ENCODE peak calls at places on chromosomes 16 and 17, in six cellular contexts. M is mesendoderm, H is mesenchymal stem cell, O is IMR-90, Y is H9, Q is neuronal stem cell. F is an unnamed sample.

GRCh38 chr17:2705263-2705662 is 6.3 kb downstream of the CLUH start:
- DNase-seq in O (peak), Q (no peak), Y (no peak), M (no peak), H (peak), F (no peak)

GRCh38 chr16:88522276-88522949 is 47.8 kb upstream of the ZC3H18 start:
- DNase-seq in M (no peak), Q (no peak), H (no peak), O (no peak), Y (no peak), F (no peak)

GRCh38 chr17:74770498-74771318 is 5.4 kb downstream of the NAT9 start:
- DNase-seq in Q (no peak), Y (peak), O (peak), M (peak), H (peak), F (no peak)

GRCh38 chr17:83118071-83118841 is 38.8 kb downstream of the METRNL start:
- DNase-seq in Y (no peak), O (no peak), Q (no peak), M (no peak), H (no peak), F (no peak)

GRCh38 chr17:6413073-6413472 is 21.8 kb downstream of the AIPL1 start:
- DNase-seq in H (peak), Y (no peak), O (peak), M (peak), Q (no peak), F (no peak)

GRCh38 chr16:77273-77806 is 685 bp upstream of the MPG start:
- DNase-seq in H (peak), Y (peak), Q (no peak), M (peak), O (peak), F (peak)

GRCh38 chr16:50259334-50260205 is 6.8 kb upstream of the ADCY7 start:
- DNase-seq in H (peak), Q (peak), M (no peak), Y (no peak), O (no peak), F (no peak)

GRCh38 chr16:19338335-19338734 is 52.8 kb downstream of the CLEC19A start:
- DNase-seq in M (peak), O (no peak), Y (no peak), H (no peak), Q (no peak), F (no peak)

GRCh38 chr16:75074920-75075687 is 41.5 kb downstream of the LDHD start:
- DNase-seq in Q (no peak), O (no peak), Y (no peak), H (no peak), M (no peak), F (no peak)

GRCh38 chr17:10125761-10126553 is 72.4 kb downstream of the GAS7 start:
- DNase-seq in O (peak), Y (no peak), Q (no peak), H (peak), M (peak), F (no peak)

GRCh38 chr16:47574091-47575054 is 113.2 kb downstream of the PHKB start:
- DNase-seq in Q (peak), M (peak), O (peak), H (peak), Y (no peak), F (no peak)

GRCh38 chr17:19724501-19725420 is 8.4 kb upstream of the SLC47A2 start:
- DNase-seq in Q (no peak), M (no peak), Y (peak), H (no peak), O (no peak), F (no peak)

GRCh38 chr16:75942901-75943300 is 216.6 kb upstream of the CPHXL start:
- DNase-seq in O (no peak), Y (no peak), Q (no peak), H (no peak), M (no peak), F (no peak)

GRCh38 chr16:68737046-68737729 is at the start of gene CDH1:
- DNase-seq in Y (peak), Q (no peak), M (peak), H (no peak), O (no peak), F (peak)

GRCh38 chr17:12485361-12485911 is 180.3 kb upstream of the MYOCD start:
- DNase-seq in M (peak), Y (no peak), H (peak), O (peak), Q (no peak), F (no peak)

GRCh38 chr16:6096931-6097665 is 999.5 kb upstream of the EEF2KMT start:
- DNase-seq in Q (no peak), M (no peak), Y (no peak), H (no peak), O (no peak), F (no peak)

GRCh38 chr17:58993322-58993721 is 113.4 kb downstream of the TRIM37 start:
- DNase-seq in M (no peak), H (no peak), Q (no peak), Y (no peak), O (no peak), F (no peak)

GRCh38 chr16:14399397-14400284 is 230.4 kb downstream of the PARN start:
- DNase-seq in Q (no peak), Y (no peak), M (no peak), O (peak), H (peak), F (no peak)

GRCh38 chr17:59725691-59726090 is 18.2 kb downstream of the VMP1 start:
- DNase-seq in O (no peak), H (no peak), M (no peak), Y (no peak), Q (no peak), F (no peak)

GRCh38 chr16:64098451-64098850 is 1023.4 kb downstream of the CDH11 start:
- DNase-seq in H (no peak), Q (no peak), O (no peak), M (no peak), Y (no peak), F (no peak)

GRCh38 chr17:59277031-59277430 is 54.4 kb upstream of the YPEL2 start:
- DNase-seq in H (no peak), Y (no peak), Q (no peak), M (no peak), O (no peak), F (no peak)

GRCh38 chr17:80029235-80029974 is 6.3 kb downstream of the TBC1D16 start:
- DNase-seq in M (peak), Y (no peak), O (peak), Q (no peak), H (peak), F (no peak)

GRCh38 chr17:7133916-7134315 is 19.3 kb upstream of the ASGR2 start:
- DNase-seq in Q (no peak), Y (peak), H (no peak), M (peak), O (no peak), F (no peak)

GRCh38 chr17:41939044-41939695 is 8.8 kb downstream of the ODAD4 start:
- DNase-seq in Y (no peak), H (no peak), O (no peak), Q (no peak), M (no peak), F (no peak)

GRCh38 chr17:977163-977562 is 2.4 kb downstream of the NXN start:
- DNase-seq in Q (no peak), H (no peak), Y (no peak), O (peak), M (no peak), F (no peak)

GRCh38 chr17:28189667-28190066 is 129.3 kb upstream of the TMEM97 start:
- DNase-seq in H (no peak), Q (no peak), O (no peak), Y (no peak), M (no peak), F (no peak)

GRCh38 chr16:14172200-14172805 is 101.2 kb downstream of the MRTFB start:
- DNase-seq in Y (no peak), M (no peak), Q (no peak), H (peak), O (peak), F (no peak)

GRCh38 chr16:57957396-57958392 is 13.2 kb downstream of the CNGB1 start:
- DNase-seq in Q (no peak), O (no peak), Y (no peak), H (no peak), M (no peak), F (no peak)

GRCh38 chr16:57959804-57960203 is 11.1 kb downstream of the CNGB1 start:
- DNase-seq in O (no peak), Q (no peak), Y (no peak), H (no peak), M (no peak), F (no peak)

GRCh38 chr16:57956924-57957323 is 14.0 kb downstream of the CNGB1 start:
- DNase-seq in M (no peak), Y (no peak), O (no peak), H (no peak), Q (no peak), F (no peak)

GRCh38 chr16:57959121-57959520 is 11.8 kb downstream of the CNGB1 start:
- DNase-seq in O (no peak), Y (no peak), M (no peak), H (no peak), Q (no peak), F (no peak)

DNA sequence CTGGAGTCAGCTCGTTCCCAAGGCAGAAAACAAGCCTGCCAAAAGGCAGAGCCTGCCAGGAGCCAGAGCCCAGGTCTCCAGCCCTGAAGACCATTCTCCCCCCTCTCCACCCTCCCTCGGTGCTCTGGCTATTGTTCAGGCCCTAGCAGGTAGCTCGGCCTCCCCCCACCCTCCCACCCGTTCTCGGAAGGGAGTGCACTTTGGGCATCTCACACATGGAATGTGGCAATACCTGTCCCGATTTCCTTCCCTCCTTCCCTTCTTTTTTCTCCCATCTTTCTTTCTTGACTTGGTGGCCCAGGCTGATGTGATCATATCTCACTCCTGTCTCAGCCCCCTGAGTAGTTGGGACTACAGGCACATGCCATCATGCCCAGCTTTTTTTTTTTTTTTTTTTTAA is 12.4 kb downstream of the CNGB1 start:
- DNase-seq in Q (no peak), O (no peak), Y (no peak), H (no peak), M (no peak), F (no peak)
- H2BK15ac ChIP-seq in Q (peak), O (no peak), Y (no peak), H (no peak), M (no peak), F (peak)

GRCh38 chr16:3481696-3482658 is 13.3 kb downstream of the C16orf90 start:
- DNase-seq in H (no peak), O (no peak), M (no peak), Q (no peak), Y (no peak), F (no peak)
- H2BK15ac ChIP-seq in H (no peak), O (no peak), M (no peak), Q (no peak), Y (no peak), F (no peak)

GRCh38 chr16:20916927-20917326 is 16.4 kb downstream of the LYRM1 start:
- DNase-seq in Y (no peak), Q (no peak), M (no peak), H (no peak), O (no peak), F (no peak)

GRCh38 chr16:20920091-20920490 is 19.5 kb downstream of the LYRM1 start:
- DNase-seq in M (no peak), Q (no peak), O (no peak), H (no peak), Y (no peak), F (no peak)

GRCh38 chr16:20920799-20921198 is 20.2 kb downstream of the LYRM1 start:
- DNase-seq in M (no peak), Y (no peak), Q (no peak), H (no peak), O (no peak), F (no peak)

GRCh38 chr16:20916289-20916688 is 15.7 kb downstream of the LYRM1 start:
- DNase-seq in H (no peak), O (no peak), Y (no peak), M (no peak), Q (no peak), F (no peak)

GRCh38 chr16:20918486-20919239 is 18.1 kb downstream of the LYRM1 start:
- DNase-seq in H (peak), O (peak), Y (no peak), M (no peak), Q (no peak), F (no peak)
- H2BK15ac ChIP-seq in H (no peak), O (no peak), Y (no peak), M (no peak), Q (no peak), F (no peak)

GRCh38 chr17:40931311-40931710 is 6.1 kb downstream of the KRT23 start:
- DNase-seq in M (no peak), Y (no peak), O (no peak), H (no peak), Q (no peak), F (no peak)
- H2BK15ac ChIP-seq in M (no peak), Y (no peak), O (no peak), H (no peak), Q (no peak), F (no peak)